ENCODE peak calls at places on chromosome X, in nine cellular contexts. F, P, G, A, S, V, I, N and Y are unnamed samples.

GRCh38 chrX:87516716-87517115 is 886 bp upstream of the KLHL4 start:
- DNase-seq in N (no peak), V (peak), A (peak), S (no peak), F (no peak), I (no peak), P (peak), G (no peak), Y (no peak)

GRCh38 chrX:122626871-122627270 is 557.2 kb upstream of the GRIA3 start:
- DNase-seq in G (no peak), V (no peak), S (no peak), N (no peak), P (no peak), F (no peak), A (peak), I (no peak), Y (no peak)

GRCh38 chrX:153304988-153305736 is 16.4 kb downstream of the PNMA6F start:
- DNase-seq in S (no peak), P (no peak), I (no peak), G (no peak), N (no peak), F (no peak), A (no peak), V (no peak), Y (no peak)

GRCh38 chrX:134542485-134542884 is 82.5 kb downstream of the HPRT1 start:
- DNase-seq in I (no peak), F (no peak), A (peak), S (no peak), N (peak), G (no peak), P (peak), V (peak), Y (peak)

GRCh38 chrX:28946846-28947245 is 359.6 kb downstream of the IL1RAPL1 start:
- DNase-seq in P (peak), F (no peak), S (no peak), A (peak), G (no peak), V (no peak), N (no peak), I (no peak), Y (no peak)

GRCh38 chrX:25049971-25050370 is 34.2 kb upstream of the ARX start:
- DNase-seq in N (no peak), P (no peak), S (no peak), I (no peak), F (no peak), V (no peak), A (no peak), G (no peak), Y (no peak)

GRCh38 chrX:30533261-30533660 is 44.3 kb downstream of the TASL start:
- DNase-seq in N (no peak), V (no peak), I (no peak), S (no peak), P (no peak), A (no peak), F (no peak), G (no peak), Y (peak)

GRCh38 chrX:9862953-9863352 is 76.7 kb downstream of the SHROOM2 start:
- DNase-seq in V (no peak), I (no peak), S (no peak), G (no peak), F (no peak), N (no peak), P (no peak), A (no peak), Y (no peak)

GRCh38 chrX:74492720-74493201 is 71.5 kb downstream of the SLC16A2 start:
- DNase-seq in V (no peak), S (no peak), G (no peak), F (no peak), I (peak), A (no peak), P (no peak), N (no peak), Y (no peak)

GRCh38 chrX:125205084-125205917 is 114.4 kb upstream of the TEX13C start:
- DNase-seq in A (peak), V (no peak), F (peak), G (peak), S (no peak), P (no peak), I (peak), N (peak), Y (no peak)

GRCh38 chrX:31847773-31848172 is 775.9 kb upstream of the FTHL17 start:
- DNase-seq in G (no peak), I (no peak), P (no peak), F (no peak), A (no peak), N (no peak), V (no peak), S (no peak), Y (no peak)

GRCh38 chrX:121987163-121987562 is 939.8 kb downstream of the GLUD2 start:
- DNase-seq in V (no peak), I (no peak), G (no peak), A (peak), N (no peak), P (peak), F (no peak), S (no peak), Y (peak)

GRCh38 chrX:100829730-100830129 is 9.5 kb downstream of the CSTF2 start:
- DNase-seq in A (peak), I (no peak), N (no peak), F (no peak), G (no peak), V (peak), S (no peak), P (peak), Y (no peak)

GRCh38 chrX:133968109-133968508 is 17.3 kb downstream of the GPC3 start:
- DNase-seq in P (no peak), I (no peak), N (no peak), V (no peak), S (no peak), A (no peak), G (no peak), F (no peak), Y (no peak)

GRCh38 chrX:10190367-10190766 is 33.6 kb downstream of the CLCN4 start:
- DNase-seq in I (no peak), F (no peak), S (no peak), N (peak), G (no peak), V (no peak), A (peak), P (peak), Y (peak)

GRCh38 chrX:128439159-128439558 is 387.0 kb upstream of the ACTRT1 start:
- DNase-seq in N (no peak), A (no peak), F (no peak), V (no peak), S (no peak), G (no peak), I (no peak), P (no peak), Y (no peak)
- TF ChIP-seq CTCF in N (no peak), A (no peak), F (no peak), V (no peak), S (no peak), G (no peak), I (no peak), P (no peak), Y (no peak)

DNA sequence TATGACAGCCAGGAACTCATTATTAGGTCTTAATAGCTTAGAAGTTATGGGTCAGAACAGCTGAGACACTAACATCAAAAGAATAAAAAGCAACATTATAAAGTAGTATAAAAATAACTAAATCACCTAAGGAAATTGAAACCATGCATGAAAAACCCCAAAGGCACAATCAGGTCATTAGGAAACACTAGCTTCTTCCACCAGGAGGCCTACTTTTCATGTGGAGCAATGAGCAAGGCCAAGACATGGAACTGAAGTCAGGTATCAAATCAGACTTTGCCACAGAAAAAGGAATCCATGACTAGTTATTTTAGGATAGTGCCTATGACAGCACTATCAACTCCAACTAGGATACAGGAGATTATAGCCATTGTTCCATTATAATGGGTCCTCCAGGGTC is 7.9 kb downstream of the HUWE1 start:
- DNase-seq in F (no peak), I (no peak), G (no peak), P (no peak), V (no peak), N (no peak), S (no peak), A (no peak), Y (no peak)
- TF ChIP-seq CTCF in F (no peak), I (no peak), G (no peak), P (no peak), V (peak), N (no peak), S (no peak), A (peak), Y (peak)

GRCh38 chrX:55072286-55072685 is 2.5 kb upstream of the PAGE2B start:
- DNase-seq in P (no peak), I (no peak), F (no peak), V (no peak), A (no peak), S (no peak), N (no peak), G (peak), Y (no peak)

DNA sequence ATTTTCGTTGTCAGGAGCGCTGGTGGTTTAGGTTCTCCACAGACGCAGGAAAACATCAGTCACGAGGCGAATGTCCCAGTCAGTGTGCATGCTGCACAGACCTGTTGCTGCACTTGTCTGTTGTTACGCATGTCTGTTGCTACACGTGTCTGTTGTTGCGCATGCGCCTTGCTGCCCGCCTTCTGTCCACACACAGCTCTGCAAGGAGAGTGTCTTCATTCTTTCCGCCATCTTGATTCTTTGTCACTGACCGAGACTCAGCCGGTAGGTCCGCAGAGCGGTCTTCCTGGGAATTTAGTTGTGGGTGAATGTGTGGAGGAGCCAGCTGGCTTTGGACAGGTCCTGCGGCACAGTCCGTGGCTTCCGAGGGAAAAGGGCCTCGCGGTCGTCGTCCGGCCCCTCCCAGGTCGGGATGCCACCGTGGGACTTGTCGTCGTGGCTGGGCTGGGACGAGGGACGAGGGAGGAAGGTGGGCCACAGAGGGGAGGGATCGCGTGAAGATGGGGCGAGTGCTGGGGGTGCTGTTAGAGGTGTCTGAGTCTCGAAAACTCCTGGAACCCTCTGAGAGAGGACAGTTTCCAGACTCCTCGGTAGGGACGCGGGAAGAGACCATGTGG is at the start of gene PAGE2B:
- DNase-seq in N (no peak), P (no peak), G (peak), I (no peak), A (no peak), S (no peak), V (no peak), F (no peak), Y (no peak)
- TF ChIP-seq CTCF in N (no peak), P (no peak), G (no peak), I (no peak), A (no peak), S (no peak), V (no peak), F (no peak), Y (no peak)

GRCh38 chrX:112830540-112830939 is 10.1 kb downstream of the AMOT start:
- DNase-seq in V (no peak), S (no peak), F (no peak), G (no peak), P (no peak), I (no peak), N (no peak), A (no peak), Y (no peak)

GRCh38 chrX:112832481-112833095 is 8.0 kb downstream of the AMOT start:
- DNase-seq in A (peak), N (no peak), P (peak), V (no peak), I (peak), F (no peak), G (peak), S (peak), Y (no peak)

GRCh38 chrX:112834016-112834855 is 6.4 kb downstream of the AMOT start:
- DNase-seq in F (no peak), P (peak), S (no peak), V (no peak), A (peak), N (no peak), G (no peak), I (no peak), Y (peak)

GRCh38 chrX:112837531-112837930 is 3.1 kb downstream of the AMOT start:
- DNase-seq in V (no peak), S (no peak), F (no peak), A (no peak), G (no peak), N (no peak), I (no peak), P (no peak), Y (no peak)

DNA sequence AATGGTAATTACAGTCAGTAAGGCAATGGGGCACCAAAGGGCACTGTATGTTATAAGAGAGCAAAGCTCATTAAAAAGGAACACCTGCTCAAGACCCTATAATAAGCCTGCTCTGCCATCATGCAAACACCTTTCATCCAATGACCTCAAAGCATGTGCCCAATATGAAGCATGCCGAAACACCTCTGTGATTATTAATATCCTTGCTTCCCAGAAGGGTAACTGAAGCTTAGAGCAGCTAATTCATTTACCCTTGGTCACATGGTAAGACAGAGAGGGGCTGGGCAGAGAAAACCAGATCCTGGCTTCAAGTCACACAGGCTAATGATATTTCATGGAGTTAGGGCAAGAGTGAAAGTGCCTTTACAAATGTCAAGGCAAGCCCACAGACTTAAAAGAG is 5.7 kb downstream of the AMOT start:
- DNase-seq in I (no peak), P (no peak), A (no peak), G (no peak), S (no peak), F (no peak), N (no peak), V (no peak), Y (no peak)
- TF ChIP-seq CTCF in I (no peak), P (no peak), A (no peak), G (no peak), S (no peak), F (no peak), N (no peak), V (no peak), Y (no peak)

DNA sequence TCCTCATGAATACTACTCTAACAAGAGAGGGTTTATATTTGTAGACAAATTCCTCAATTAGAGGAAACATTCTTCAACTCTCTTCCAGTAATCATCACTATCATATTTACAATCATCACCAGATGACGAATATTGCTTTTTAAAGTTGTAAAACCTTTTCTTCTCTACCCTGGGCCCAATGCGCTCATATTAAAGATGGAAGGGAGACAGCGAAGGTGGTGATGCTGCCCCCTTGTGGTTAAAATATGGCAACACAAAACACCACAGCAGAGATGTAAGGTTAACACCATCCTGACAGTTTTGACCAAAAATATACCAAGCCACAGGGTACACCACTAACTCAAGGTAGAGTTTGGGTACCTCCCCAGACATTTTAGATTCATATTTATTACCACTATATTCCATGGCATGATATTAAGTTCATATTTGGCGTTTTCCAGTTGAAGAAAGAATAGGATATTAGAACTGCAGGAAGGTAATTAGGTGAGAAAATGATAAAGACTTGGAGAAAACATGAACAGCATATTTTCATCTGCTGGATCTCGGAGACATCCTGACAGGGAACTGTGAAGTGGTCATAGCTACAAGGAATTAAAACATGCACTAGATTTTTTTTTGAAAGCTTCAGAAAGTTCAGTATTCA is 72.8 kb downstream of the SLC9A7 start:
- DNase-seq in V (no peak), N (peak), I (peak), G (no peak), P (peak), F (no peak), A (peak), S (peak), Y (peak)
- TF ChIP-seq CTCF in V (peak), N (peak), I (peak), G (peak), P (peak), F (peak), A (peak), S (peak), Y (peak)

GRCh38 chrX:129116651-129117050 is 406.6 kb downstream of the SMARCA1 start:
- DNase-seq in G (no peak), N (no peak), I (no peak), S (no peak), P (no peak), A (no peak), V (no peak), F (no peak), Y (no peak)

GRCh38 chrX:129115935-129116334 is 407.4 kb downstream of the SMARCA1 start:
- DNase-seq in V (no peak), G (no peak), I (no peak), P (no peak), A (peak), F (no peak), S (no peak), N (no peak), Y (no peak)

GRCh38 chrX:129115104-129115503 is 408.2 kb downstream of the SMARCA1 start:
- DNase-seq in N (no peak), I (peak), G (no peak), S (no peak), V (no peak), A (peak), F (no peak), P (no peak), Y (no peak)
- TF ChIP-seq CTCF in N (no peak), I (no peak), G (no peak), S (no peak), V (no peak), A (no peak), F (no peak), P (no peak), Y (peak)

DNA sequence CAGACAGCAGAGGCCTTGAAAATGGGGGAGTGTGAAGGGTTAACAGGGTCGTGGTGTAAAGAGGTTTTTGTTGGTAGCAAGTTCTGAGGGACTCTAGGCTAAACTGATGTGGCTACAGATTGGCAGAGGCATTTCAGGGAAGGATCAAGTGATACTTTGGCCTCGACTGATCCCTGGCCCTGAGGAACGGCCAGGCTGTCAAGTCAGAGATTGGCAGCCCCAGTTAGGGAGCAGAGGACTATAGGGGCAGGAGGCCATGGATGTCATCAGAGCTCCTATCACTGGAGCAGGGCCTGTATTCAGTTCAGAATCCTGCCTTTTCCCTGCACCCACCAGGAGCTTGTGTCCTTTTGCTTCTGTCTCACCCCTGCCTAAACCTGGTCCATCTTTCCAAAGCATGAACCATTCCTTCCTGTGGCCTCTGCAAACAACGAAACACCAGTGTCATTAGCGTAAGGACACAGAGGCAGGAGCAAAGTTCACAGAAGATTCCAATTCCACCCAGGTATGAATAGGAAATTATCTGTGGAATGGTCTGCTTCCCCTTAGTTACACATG is 613.1 kb downstream of the MID1IP1 start:
- DNase-seq in P (no peak), S (no peak), N (no peak), G (no peak), V (no peak), F (no peak), I (no peak), A (no peak), Y (no peak)
- TF ChIP-seq CTCF in P (no peak), S (no peak), N (no peak), G (no peak), V (no peak), F (no peak), I (no peak), A (no peak), Y (no peak)

DNA sequence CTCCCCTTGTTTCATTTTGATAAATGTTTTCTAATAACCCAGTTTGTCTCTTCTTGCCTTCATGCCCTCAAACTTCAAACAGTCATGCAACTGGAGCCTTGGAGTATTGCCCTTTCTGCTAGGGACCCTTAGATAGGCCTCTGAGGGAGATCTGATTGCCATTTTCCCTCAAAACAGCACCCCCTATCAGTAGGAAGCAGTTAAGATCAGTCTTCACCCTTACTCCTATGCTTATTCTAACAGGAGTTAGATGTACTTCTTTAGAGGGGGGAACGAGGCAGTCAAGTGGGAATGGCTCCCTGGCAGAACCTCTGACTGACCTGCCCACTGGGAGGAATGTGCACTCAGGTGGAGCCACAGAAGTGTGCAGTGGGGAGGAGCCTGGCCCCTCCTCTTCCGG is 74.1 kb downstream of the FAM47A start:
- DNase-seq in P (no peak), A (no peak), F (no peak), G (no peak), N (no peak), I (no peak), V (no peak), S (no peak), Y (no peak)
- TF ChIP-seq CTCF in P (no peak), A (no peak), F (no peak), G (no peak), N (no peak), I (no peak), V (no peak), S (no peak), Y (no peak)

GRCh38 chrX:45322382-45322781 is 121.7 kb upstream of the DIPK2B start:
- DNase-seq in N (peak), I (peak), A (peak), G (no peak), S (peak), P (peak), F (no peak), V (peak), Y (peak)
- TF ChIP-seq CTCF in N (peak), I (no peak), A (peak), G (peak), S (peak), P (peak), F (peak), V (peak), Y (peak)

GRCh38 chrX:39477031-39477430 is 620.7 kb downstream of the BCOR start:
- DNase-seq in N (no peak), P (no peak), I (no peak), S (no peak), G (no peak), V (no peak), F (no peak), A (no peak), Y (no peak)
- TF ChIP-seq CTCF in N (no peak), P (no peak), I (no peak), S (no peak), G (no peak), V (no peak), F (no peak), A (no peak), Y (no peak)